ENCODE peak calls at places on chromosome 10, in six cellular contexts. H is Peyer's patch, E is right lobe of liver, V is uterus, D is stomach, M is gastrocnemius medialis. Y is an unnamed sample. For H3K4me1, the result is how much of the 10 kb centered on the place peaks cover.

GRCh38 chr10:88865281-88865876 is 13.7 kb upstream of the ANKRD22 start:
- DNase-seq in H (no peak), E (no peak), V (no peak), D (no peak), M (no peak), Y (no peak)

GRCh38 chr10:112218960-112219359 is 35.4 kb upstream of the GPAM start:
- DNase-seq in H (no peak), E (no peak), V (no peak), D (no peak), M (no peak), Y (no peak)

GRCh38 chr10:61901829-61902447 is 439 bp downstream of the ARID5B start:
- DNase-seq in H (peak), E (no peak), V (peak), D (no peak), M (no peak), Y (no peak)

GRCh38 chr10:80357804-80358125 is 1.2 kb downstream of the DYDC2 start:
- DNase-seq in H (no peak), E (no peak), V (no peak), D (no peak), M (no peak), Y (no peak)

GRCh38 chr10:124678566-124679240 is 65.5 kb downstream of the FAM53B start:
- DNase-seq in H (peak), E (peak), V (no peak), D (no peak), M (no peak), Y (no peak)

GRCh38 chr10:84395581-84395980 is 67.2 kb downstream of the CCSER2 start:
- DNase-seq in H (no peak), E (no peak), V (no peak), D (no peak), M (no peak), Y (no peak)

GRCh38 chr10:49625411-49625810 is 11.6 kb downstream of the CHAT start:
- DNase-seq in H (peak), E (no peak), V (no peak), D (no peak), M (no peak), Y (no peak)

GRCh38 chr10:101655581-101655980 is 39.4 kb downstream of the FBXW4 start:
- DNase-seq in H (no peak), E (no peak), V (peak), D (no peak), M (no peak), Y (no peak)

GRCh38 chr10:34996843-34997242 is 93.3 kb downstream of the CUL2 start:
- DNase-seq in H (peak), E (peak), V (no peak), D (no peak), M (no peak), Y (no peak)

GRCh38 chr10:104434601-104435000 is 81.0 kb downstream of the CFAP58 start:
- DNase-seq in H (no peak), E (no peak), V (no peak), D (no peak), M (no peak), Y (no peak)

GRCh38 chr10:73848821-73849489 is 25.4 kb downstream of the CAMK2G start:
- DNase-seq in H (peak), E (peak), V (peak), D (peak), M (peak), Y (peak)

GRCh38 chr10:6086375-6087233 is 2.2 kb upstream of the RBM17 start:
- DNase-seq in H (peak), E (peak), V (peak), D (peak), M (peak), Y (peak)

GRCh38 chr10:30417301-30417700 is 16.7 kb upstream of the MAP3K8 start:
- DNase-seq in H (no peak), E (no peak), V (no peak), D (no peak), M (no peak), Y (no peak)

GRCh38 chr10:26858707-26859034 is 2.1 kb downstream of the ABI1 start:
- DNase-seq in H (no peak), E (no peak), V (no peak), D (no peak), M (no peak), Y (no peak)

GRCh38 chr10:5971315-5971832 is 6.0 kb downstream of the IL15RA start:
- DNase-seq in H (peak), E (peak), V (no peak), D (peak), M (no peak), Y (peak)

DNA sequence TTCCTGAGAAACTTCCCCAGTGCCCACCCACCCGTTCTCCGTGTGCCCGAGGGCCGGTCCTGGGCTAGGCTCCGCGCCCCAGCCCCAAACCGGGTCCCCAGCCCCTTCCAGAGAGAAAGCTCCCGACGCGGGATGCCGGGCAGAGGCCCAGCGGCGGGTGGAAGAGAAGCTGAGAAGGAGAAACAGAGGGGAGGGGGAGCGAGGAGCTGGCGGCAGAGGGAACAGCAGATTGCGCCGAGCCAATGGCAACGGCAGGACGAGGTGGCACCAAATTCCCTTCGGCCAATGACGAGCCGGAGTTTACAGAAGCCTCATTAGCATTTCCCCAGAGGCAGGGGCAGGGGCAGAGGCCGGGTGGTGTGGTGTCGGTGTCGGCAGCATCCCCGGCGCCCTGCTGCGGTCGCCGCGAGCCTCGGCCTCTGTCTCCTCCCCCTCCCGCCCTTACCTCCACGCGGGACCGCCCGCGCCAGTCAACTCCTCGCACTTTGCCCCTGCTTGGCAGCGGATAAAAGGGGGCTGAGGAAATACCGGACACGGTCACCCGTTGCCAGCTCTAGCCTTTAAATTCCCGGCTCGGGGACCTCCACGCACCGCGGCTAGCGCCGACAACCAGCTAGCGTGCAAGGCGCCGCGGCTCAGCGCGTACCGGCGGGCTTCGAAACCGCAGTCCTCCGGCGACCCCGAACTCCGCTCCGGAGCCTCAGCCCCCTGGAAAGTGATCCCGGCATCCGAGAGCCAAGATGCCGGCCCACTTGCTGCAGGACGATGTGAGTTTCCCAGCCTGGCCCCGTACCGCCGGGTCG is at the start of gene SCD:
- DNase-seq in H (peak), E (peak), V (peak), D (peak), M (peak), Y (peak)
- H3K4me1 ChIP-seq in H (under half), E (under half), V (under half), D (under half), M (under half), Y (under half)

GRCh38 chr10:44364566-44364965 is 20.3 kb downstream of the CXCL12 start:
- DNase-seq in H (no peak), E (no peak), V (no peak), D (no peak), M (no peak), Y (no peak)

GRCh38 chr10:44369296-44369695 is 15.6 kb downstream of the CXCL12 start:
- DNase-seq in H (no peak), E (no peak), V (no peak), D (no peak), M (no peak), Y (no peak)

GRCh38 chr10:44369851-44370250 is 15.0 kb downstream of the CXCL12 start:
- DNase-seq in H (no peak), E (no peak), V (no peak), D (no peak), M (no peak), Y (no peak)

GRCh38 chr10:44363716-44364115 is 21.2 kb downstream of the CXCL12 start:
- DNase-seq in H (no peak), E (no peak), V (no peak), D (no peak), M (no peak), Y (no peak)

DNA sequence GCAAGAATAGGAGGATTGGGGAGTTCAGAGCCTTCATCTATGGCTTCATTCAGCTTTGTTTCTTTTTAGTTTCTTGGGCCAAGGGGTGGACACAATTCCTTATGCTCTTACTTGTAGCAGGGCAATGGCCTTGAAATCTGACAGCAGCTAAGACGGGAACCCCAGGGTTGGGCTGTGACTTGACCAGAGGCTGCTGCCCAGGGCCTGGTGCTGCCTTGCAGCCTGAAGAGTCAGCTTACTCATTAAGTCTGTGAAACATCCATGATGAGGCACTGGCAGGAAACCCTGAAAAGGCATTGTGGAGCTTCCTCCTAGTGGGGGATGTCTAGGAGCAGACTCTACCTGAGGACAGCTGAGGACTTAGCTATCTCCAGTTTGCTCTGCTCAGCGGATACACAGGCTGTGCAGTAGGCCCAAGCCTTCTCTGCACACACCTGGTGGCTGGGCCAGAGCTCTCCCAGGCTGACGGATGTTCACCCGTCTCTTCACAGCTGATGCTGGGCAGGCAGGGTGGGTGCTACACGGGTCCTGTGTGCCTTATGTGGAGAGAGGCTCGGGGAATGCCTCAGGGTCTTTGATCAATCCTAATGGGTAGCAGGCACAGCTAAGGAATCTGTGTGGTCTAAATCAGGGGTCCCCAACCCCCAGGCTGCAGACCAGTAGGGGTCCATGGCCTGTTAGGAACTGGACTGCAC is 17.8 kb downstream of the CXCL12 start:
- DNase-seq in H (no peak), E (no peak), V (no peak), D (no peak), M (no peak), Y (no peak)
- H3K27ac ChIP-seq in H (no peak), E (no peak), V (no peak), D (no peak), M (no peak), Y (no peak)

GRCh38 chr10:13869295-13869664 is 282.5 kb downstream of the PRPF18 start:
- DNase-seq in H (no peak), E (no peak), V (no peak), D (no peak), M (no peak), Y (no peak)

GRCh38 chr10:13871087-13871486 is 284.3 kb downstream of the PRPF18 start:
- DNase-seq in H (no peak), E (no peak), V (no peak), D (no peak), M (no peak), Y (no peak)

GRCh38 chr10:13873201-13873600 is 286.4 kb downstream of the PRPF18 start:
- DNase-seq in H (no peak), E (no peak), V (no peak), D (no peak), M (no peak), Y (no peak)

GRCh38 chr10:13871698-13872280 is 285.0 kb downstream of the PRPF18 start:
- DNase-seq in H (no peak), E (no peak), V (no peak), D (no peak), M (no peak), Y (no peak)

DNA sequence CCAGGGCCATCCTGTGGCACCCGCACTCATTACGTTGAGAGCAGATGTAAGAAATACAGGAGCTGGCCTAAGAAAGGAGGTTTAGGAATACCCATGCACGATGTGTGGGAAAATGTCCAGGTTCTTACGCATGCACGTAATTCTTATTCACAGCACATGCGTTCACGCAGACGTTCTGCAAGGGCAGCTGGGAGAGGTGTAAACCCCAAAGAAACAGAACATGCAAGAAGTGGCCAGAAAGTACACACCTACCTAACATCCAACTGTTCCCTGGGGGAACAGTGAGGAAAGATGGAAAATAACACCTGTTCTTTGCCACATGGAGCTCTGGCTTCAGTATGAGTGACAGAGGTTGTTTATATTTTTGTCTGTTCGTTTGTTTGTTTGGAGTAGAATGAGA is 285.6 kb downstream of the PRPF18 start:
- DNase-seq in H (no peak), E (no peak), V (no peak), D (no peak), M (no peak), Y (no peak)
- TF ChIP-seq POLR2A in H (no peak), E (no peak), V (no peak), D (no peak), M (no peak), Y (no peak)

GRCh38 chr10:107577226-107577625 is 412.7 kb upstream of the SORCS1 start:
- DNase-seq in H (no peak), E (no peak), V (no peak), D (no peak), M (no peak), Y (no peak)
- H3K4me1 ChIP-seq in H (under half), E (under half), V (under half), D (under half), M (under half), Y (under half)

Y was measured in heart left ventricle.